ENCODE peak calls at places on chromosome 9, in seven cellular contexts. A is CD8-positive, alpha-beta T cell; O is fibroblast of mammary gland; M is body of pancreas; G is stomach; V is kidney; P is fibroblast of pulmonary artery. Z is an unnamed sample.
A peak's percentile ranks its signal among the peaks of the same experiment; 100 is the strongest.

GRCh38 chr9:19456996-19457693 is 48.3 kb downstream of the ACER2 start:
- DNase-seq in A (peak; percentile 53), O (peak; percentile 76), M (peak; percentile 69), G (peak; percentile 68), V (no peak), P (peak; percentile 87), Z (peak; percentile 76)

GRCh38 chr9:131715906-131716305 is 24.0 kb downstream of the RAPGEF1 start:
- DNase-seq in A (no peak), O (no peak), M (peak; percentile 64), G (no peak), V (no peak), P (peak; percentile 70), Z (no peak)

GRCh38 chr9:104091708-104092107 is 2.4 kb upstream of the SMC2 start:
- DNase-seq in A (no peak), O (peak; percentile 19), M (peak; percentile 23), G (no peak), V (no peak), P (peak; percentile 36), Z (no peak)

GRCh38 chr9:33813712-33814641 is 3.0 kb upstream of the UBE2R2 start:
- DNase-seq in A (peak; percentile 26), O (peak; percentile 83), M (no peak), G (no peak), V (peak; percentile 61), P (peak; percentile 68), Z (peak; percentile 83)

GRCh38 chr9:130770679-130771442 is 64.2 kb upstream of the ABL1 start:
- DNase-seq in A (no peak), O (peak; percentile 84), M (no peak), G (no peak), V (no peak), P (peak; percentile 88), Z (peak; percentile 73)

GRCh38 chr9:131382850-131383729 is 10.8 kb upstream of the PRRC2B start:
- DNase-seq in A (no peak), O (peak; percentile 73), M (peak; percentile 84), G (peak; percentile 77), V (no peak), P (peak; percentile 80), Z (peak; percentile 72)

GRCh38 chr9:113785334-113785733 is 90.8 kb upstream of the ZNF618 start:
- DNase-seq in A (no peak), O (no peak), M (peak; percentile 56), G (peak; percentile 53), V (no peak), P (no peak), Z (no peak)

GRCh38 chr9:78909566-78909965 is 612.6 kb downstream of the PSAT1 start:
- DNase-seq in A (no peak), O (no peak), M (no peak), G (no peak), V (no peak), P (no peak), Z (no peak)

GRCh38 chr9:123111977-123112869 is 78.8 kb downstream of the GPR21 start:
- DNase-seq in A (no peak), O (no peak), M (peak; percentile 36), G (peak; percentile 53), V (no peak), P (no peak), Z (peak; percentile 59)

GRCh38 chr9:130110166-130110565 is 56.5 kb downstream of the GPR107 start:
- DNase-seq in A (no peak), O (no peak), M (no peak), G (no peak), V (no peak), P (no peak), Z (no peak)

GRCh38 chr9:137441289-137441934 is at the start of gene ENTPD8:
- DNase-seq in A (no peak), O (no peak), M (peak; percentile 91), G (peak; percentile 82), V (peak; percentile 87), P (no peak), Z (peak; percentile 31)

GRCh38 chr9:115850548-115851304 is 302.9 kb upstream of the PAPPA start:
- DNase-seq in A (no peak), O (peak; percentile 94), M (no peak), G (no peak), V (no peak), P (peak; percentile 29), Z (peak; percentile 78)

GRCh38 chr9:74773886-74774479 is 113.7 kb downstream of the TRPM6 start:
- DNase-seq in A (peak; percentile 63), O (peak; percentile 79), M (peak; percentile 81), G (peak; percentile 86), V (peak; percentile 79), P (peak; percentile 85), Z (peak; percentile 82)

GRCh38 chr9:33799928-33800689 is 4.7 kb downstream of the PRSS3 start:
- DNase-seq in A (no peak), O (peak; percentile 36), M (peak; percentile 60), G (no peak), V (no peak), P (no peak), Z (no peak)

GRCh38 chr9:133063500-133064231 is 1.9 kb downstream of the CEL start:
- DNase-seq in A (no peak), O (no peak), M (peak; percentile 56), G (no peak), V (peak; percentile 48), P (no peak), Z (no peak)

GRCh38 chr9:86792136-86792535 is 155.2 kb downstream of the GAS1 start:
- DNase-seq in A (no peak), O (peak; percentile 72), M (no peak), G (no peak), V (no peak), P (no peak), Z (peak; percentile 77)

GRCh38 chr9:33143241-33143642 is 23.9 kb downstream of the B4GALT1 start:
- DNase-seq in A (no peak), O (peak; percentile 82), M (no peak), G (no peak), V (no peak), P (peak; percentile 57), Z (peak; percentile 66)

GRCh38 chr9:97848582-97849237 is 4.3 kb upstream of the FOXE1 start:
- DNase-seq in A (no peak), O (no peak), M (no peak), G (no peak), V (peak; percentile 77), P (no peak), Z (no peak)

GRCh38 chr9:98081477-98082219 is 25.1 kb downstream of the NANS start:
- DNase-seq in A (no peak), O (peak; percentile 39), M (no peak), G (peak; percentile 54), V (no peak), P (peak; percentile 31), Z (peak; percentile 77)

GRCh38 chr9:74511333-74511732 is 14.2 kb downstream of the RORB start:
- DNase-seq in A (no peak), O (no peak), M (no peak), G (no peak), V (no peak), P (no peak), Z (no peak)

GRCh38 chr9:110555971-110556370 is 23.6 kb downstream of the SVEP1 start:
- DNase-seq in A (no peak), O (peak; percentile 90), M (peak; percentile 62), G (peak; percentile 28), V (peak; percentile 81), P (peak; percentile 98), Z (peak; percentile 76)

GRCh38 chr9:20022410-20022809 is 233.6 kb upstream of the SLC24A2 start:
- DNase-seq in A (no peak), O (peak; percentile 82), M (no peak), G (no peak), V (no peak), P (peak; percentile 58), Z (peak; percentile 64)

GRCh38 chr9:69174645-69175487 is 789 bp downstream of the TJP2 start:
- DNase-seq in A (no peak), O (peak; percentile 98), M (no peak), G (no peak), V (no peak), P (peak; percentile 96), Z (peak; percentile 98)

DNA sequence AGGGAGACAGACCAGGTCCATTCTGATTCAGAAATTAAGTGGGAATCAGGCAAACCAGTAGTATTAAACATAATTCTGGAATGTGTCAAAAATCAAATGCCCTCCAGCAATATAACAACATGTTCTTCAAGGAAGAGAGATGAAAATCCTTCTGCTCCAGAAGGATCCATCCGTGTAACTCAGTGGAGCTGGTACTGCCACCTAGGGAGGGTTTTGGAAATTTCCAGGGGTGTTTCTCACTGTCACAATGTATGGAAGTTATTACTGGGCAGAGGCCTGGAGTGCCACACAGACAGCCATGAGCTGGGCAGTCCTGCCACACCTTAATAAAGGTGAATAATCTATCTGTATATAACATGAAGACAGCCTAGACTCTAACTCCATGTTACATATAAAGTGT is 87.5 kb downstream of the TTLL11 start:
- DNase-seq in A (no peak), O (no peak), M (no peak), G (no peak), V (no peak), P (peak; percentile 44), Z (peak; percentile 58)
- TF ChIP-seq CTCF in A (no peak), O (peak; percentile 55), M (no peak), G (no peak), V (no peak), P (peak; percentile 65), Z (peak; percentile 76)

GRCh38 chr9:99579964-99580363 is 241.7 kb upstream of the NR4A3 start:
- DNase-seq in A (no peak), O (no peak), M (no peak), G (no peak), V (no peak), P (no peak), Z (no peak)
- H3K4me3 ChIP-seq in A (no peak overlapping the region), O (no peak overlapping the region), M (no peak overlapping the region), G (no peak overlapping the region), V (no peak overlapping the region), P (no peak overlapping the region), Z (no peak overlapping the region)

DNA sequence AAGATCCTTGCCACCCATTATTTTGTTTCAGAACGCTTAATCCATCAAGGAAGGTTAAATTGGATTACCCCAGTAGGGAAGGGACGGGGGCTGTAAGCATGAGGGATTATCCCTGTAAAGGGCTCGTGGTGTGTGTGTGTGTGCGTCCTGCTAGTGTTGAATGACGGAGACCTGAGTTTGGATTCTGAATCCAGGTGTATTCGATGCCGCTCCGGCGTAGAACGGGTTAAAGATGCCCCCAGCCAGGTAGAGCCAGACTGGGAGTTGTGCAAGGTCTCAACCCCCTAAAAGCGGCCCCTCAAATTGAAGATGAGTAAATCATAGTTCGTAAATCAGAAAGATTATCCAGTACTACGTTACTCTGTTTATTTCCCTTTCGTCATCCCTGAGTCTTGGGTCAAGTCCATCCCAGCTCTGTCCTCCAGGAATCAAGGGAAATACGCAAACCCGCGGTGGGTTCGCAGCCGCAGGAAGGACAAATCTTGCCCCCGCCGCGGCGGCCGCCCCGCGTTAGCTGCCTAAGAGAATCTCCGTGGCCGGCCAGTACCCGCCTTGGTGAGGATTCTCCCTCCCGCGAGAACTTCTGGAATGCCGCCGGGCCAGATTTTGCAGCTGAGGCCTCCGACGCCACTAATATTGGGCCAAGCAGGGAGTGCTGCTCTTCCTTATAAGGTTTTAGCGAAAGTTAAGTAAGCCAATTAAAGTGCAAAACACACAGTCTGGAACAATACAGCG is 586 bp upstream of the MTAP start:
- DNase-seq in A (no peak), O (peak; percentile 82), M (peak; percentile 73), G (peak; percentile 75), V (peak; percentile 93), P (peak; percentile 88), Z (peak; percentile 94)
- TF ChIP-seq CTCF in A (no peak), O (no peak), M (no peak), G (no peak), V (no peak), P (no peak), Z (no peak)

DNA sequence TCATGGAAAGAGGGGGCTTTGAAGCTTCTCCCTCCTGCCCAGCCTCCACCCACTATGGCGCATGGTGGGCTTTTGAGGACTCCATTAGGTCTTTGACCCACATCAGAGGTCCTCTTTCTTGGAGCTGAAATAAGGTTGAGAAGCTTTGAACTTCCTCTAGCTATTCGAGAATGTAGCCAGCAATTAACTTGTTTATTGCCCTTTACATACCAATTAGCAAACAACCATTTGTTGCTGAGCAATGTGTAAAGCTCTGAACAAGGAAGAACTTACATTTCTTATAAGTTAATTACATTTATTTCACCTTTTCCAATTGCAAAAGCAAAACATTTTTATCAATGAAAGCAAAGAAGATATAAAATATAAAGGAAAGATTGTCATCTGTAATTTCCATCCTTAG is 30.5 kb upstream of the FOXB2 start:
- DNase-seq in A (no peak), O (no peak), M (no peak), G (no peak), V (no peak), P (no peak), Z (no peak)
- H3K4me3 ChIP-seq in A (no peak overlapping the region), O (no peak overlapping the region), M (no peak overlapping the region), G (no peak overlapping the region), V (no peak overlapping the region), P (no peak overlapping the region), Z (no peak overlapping the region)